ENCODE peak calls at places on chromosomes 11 and 22, in ten cellular contexts. One of them, this sample, is unnamed.

GRCh38 chr11:47987310-47987709 is 7.0 kb downstream of the PTPRJ start:
- DNase-seq in ovary: no peak
- DNase-seq in endodermal cell: no peak
- DNase-seq in effector memory CD4-positive, alpha-beta T cell: no peak
- DNase-seq in WERI-Rb-1: no peak
- DNase-seq in cardiac muscle cell: no peak
- DNase-seq in A549: peak; percentile 39
- DNase-seq in CD8-positive, alpha-beta T cell: no peak
- DNase-seq in substantia nigra: no peak
- DNase-seq in CD4-positive, CD25-positive, alpha-beta regulatory T cell: no peak
- DNase-seq in this sample: no peak

GRCh38 chr22:24592144-24592845 is 578 bp downstream of the LRRC75B start:
- DNase-seq in ovary: peak; percentile 65
- DNase-seq in endodermal cell: peak; percentile 79
- DNase-seq in effector memory CD4-positive, alpha-beta T cell: no peak
- DNase-seq in WERI-Rb-1: no peak
- DNase-seq in cardiac muscle cell: peak; percentile 28
- DNase-seq in A549: peak; percentile 32
- DNase-seq in CD8-positive, alpha-beta T cell: no peak
- DNase-seq in substantia nigra: no peak
- DNase-seq in CD4-positive, CD25-positive, alpha-beta regulatory T cell: peak; percentile 15
- DNase-seq in this sample: no peak

GRCh38 chr22:31950226-31950625 is 5.9 kb downstream of the YWHAH start:
- DNase-seq in ovary: no peak
- DNase-seq in endodermal cell: no peak
- DNase-seq in effector memory CD4-positive, alpha-beta T cell: no peak
- DNase-seq in WERI-Rb-1: no peak
- DNase-seq in cardiac muscle cell: no peak
- DNase-seq in A549: no peak
- DNase-seq in CD8-positive, alpha-beta T cell: no peak
- DNase-seq in substantia nigra: no peak
- DNase-seq in CD4-positive, CD25-positive, alpha-beta regulatory T cell: no peak
- DNase-seq in this sample: no peak

GRCh38 chr11:86211619-86212018 is 32.9 kb upstream of the EED start:
- DNase-seq in ovary: no peak
- DNase-seq in endodermal cell: no peak
- DNase-seq in effector memory CD4-positive, alpha-beta T cell: no peak
- DNase-seq in WERI-Rb-1: no peak
- DNase-seq in cardiac muscle cell: no peak
- DNase-seq in A549: no peak
- DNase-seq in CD8-positive, alpha-beta T cell: no peak
- DNase-seq in substantia nigra: no peak
- DNase-seq in CD4-positive, CD25-positive, alpha-beta regulatory T cell: no peak
- DNase-seq in this sample: no peak

GRCh38 chr11:2186669-2187266 is 15.2 kb upstream of the TH start:
- DNase-seq in ovary: no peak
- DNase-seq in endodermal cell: peak; percentile 82
- DNase-seq in effector memory CD4-positive, alpha-beta T cell: peak; percentile 12
- DNase-seq in WERI-Rb-1: peak; percentile 60
- DNase-seq in cardiac muscle cell: peak; percentile 30
- DNase-seq in A549: peak; percentile 76
- DNase-seq in CD8-positive, alpha-beta T cell: peak; percentile 65
- DNase-seq in substantia nigra: peak; percentile 15
- DNase-seq in CD4-positive, CD25-positive, alpha-beta regulatory T cell: peak; percentile 58
- DNase-seq in this sample: no peak

GRCh38 chr11:123196060-123196714 is 1.1 kb upstream of the CLMP start:
- DNase-seq in ovary: no peak
- DNase-seq in endodermal cell: peak; percentile 86
- DNase-seq in effector memory CD4-positive, alpha-beta T cell: no peak
- DNase-seq in WERI-Rb-1: no peak
- DNase-seq in cardiac muscle cell: no peak
- DNase-seq in A549: no peak
- DNase-seq in CD8-positive, alpha-beta T cell: no peak
- DNase-seq in substantia nigra: no peak
- DNase-seq in CD4-positive, CD25-positive, alpha-beta regulatory T cell: no peak
- DNase-seq in this sample: no peak

GRCh38 chr11:97894978-97895377 is 1125.8 kb upstream of the CNTN5 start:
- DNase-seq in ovary: no peak
- DNase-seq in endodermal cell: no peak
- DNase-seq in effector memory CD4-positive, alpha-beta T cell: no peak
- DNase-seq in WERI-Rb-1: no peak
- DNase-seq in cardiac muscle cell: no peak
- DNase-seq in A549: no peak
- DNase-seq in CD8-positive, alpha-beta T cell: no peak
- DNase-seq in substantia nigra: no peak
- DNase-seq in CD4-positive, CD25-positive, alpha-beta regulatory T cell: no peak
- DNase-seq in this sample: no peak

GRCh38 chr22:45441158-45441557 is 27.7 kb downstream of the RIBC2 start:
- DNase-seq in ovary: peak; percentile 73
- DNase-seq in endodermal cell: peak; percentile 86
- DNase-seq in effector memory CD4-positive, alpha-beta T cell: no peak
- DNase-seq in WERI-Rb-1: peak; percentile 84
- DNase-seq in cardiac muscle cell: peak; percentile 72
- DNase-seq in A549: peak; percentile 57
- DNase-seq in CD8-positive, alpha-beta T cell: no peak
- DNase-seq in substantia nigra: peak; percentile 21
- DNase-seq in CD4-positive, CD25-positive, alpha-beta regulatory T cell: peak; percentile 61
- DNase-seq in this sample: no peak

GRCh38 chr22:36562261-36562835 is 33.4 kb upstream of the EIF3D start:
- DNase-seq in ovary: no peak
- DNase-seq in endodermal cell: no peak
- DNase-seq in effector memory CD4-positive, alpha-beta T cell: no peak
- DNase-seq in WERI-Rb-1: no peak
- DNase-seq in cardiac muscle cell: peak; percentile 41
- DNase-seq in A549: peak; percentile 32
- DNase-seq in CD8-positive, alpha-beta T cell: no peak
- DNase-seq in substantia nigra: no peak
- DNase-seq in CD4-positive, CD25-positive, alpha-beta regulatory T cell: no peak
- DNase-seq in this sample: no peak

GRCh38 chr11:133966924-133967598 is 10.3 kb upstream of the IGSF9B start:
- DNase-seq in ovary: peak; percentile 42
- DNase-seq in endodermal cell: peak; percentile 90
- DNase-seq in effector memory CD4-positive, alpha-beta T cell: no peak
- DNase-seq in WERI-Rb-1: peak; percentile 77
- DNase-seq in cardiac muscle cell: peak; percentile 14
- DNase-seq in A549: peak; percentile 22
- DNase-seq in CD8-positive, alpha-beta T cell: peak; percentile 72
- DNase-seq in substantia nigra: peak; percentile 59
- DNase-seq in CD4-positive, CD25-positive, alpha-beta regulatory T cell: peak; percentile 67
- DNase-seq in this sample: peak; percentile 49

GRCh38 chr22:26489447-26490036 is 5.9 kb downstream of the SRRD start:
- DNase-seq in ovary: no peak
- DNase-seq in endodermal cell: no peak
- DNase-seq in effector memory CD4-positive, alpha-beta T cell: no peak
- DNase-seq in WERI-Rb-1: no peak
- DNase-seq in cardiac muscle cell: no peak
- DNase-seq in A549: no peak
- DNase-seq in CD8-positive, alpha-beta T cell: no peak
- DNase-seq in substantia nigra: no peak
- DNase-seq in CD4-positive, CD25-positive, alpha-beta regulatory T cell: no peak
- DNase-seq in this sample: no peak

GRCh38 chr22:26576026-26576680 is 13.8 kb downstream of the TPST2 start:
- DNase-seq in ovary: no peak
- DNase-seq in endodermal cell: no peak
- DNase-seq in effector memory CD4-positive, alpha-beta T cell: no peak
- DNase-seq in WERI-Rb-1: no peak
- DNase-seq in cardiac muscle cell: no peak
- DNase-seq in A549: no peak
- DNase-seq in CD8-positive, alpha-beta T cell: no peak
- DNase-seq in substantia nigra: no peak
- DNase-seq in CD4-positive, CD25-positive, alpha-beta regulatory T cell: no peak
- DNase-seq in this sample: no peak

GRCh38 chr22:16965083-16965482 is 42.9 kb downstream of the GAB4 start:
- DNase-seq in ovary: no peak
- DNase-seq in endodermal cell: no peak
- DNase-seq in effector memory CD4-positive, alpha-beta T cell: no peak
- DNase-seq in WERI-Rb-1: no peak
- DNase-seq in cardiac muscle cell: no peak
- DNase-seq in A549: no peak
- DNase-seq in CD8-positive, alpha-beta T cell: no peak
- DNase-seq in substantia nigra: no peak
- DNase-seq in CD4-positive, CD25-positive, alpha-beta regulatory T cell: no peak
- DNase-seq in this sample: no peak

DNA sequence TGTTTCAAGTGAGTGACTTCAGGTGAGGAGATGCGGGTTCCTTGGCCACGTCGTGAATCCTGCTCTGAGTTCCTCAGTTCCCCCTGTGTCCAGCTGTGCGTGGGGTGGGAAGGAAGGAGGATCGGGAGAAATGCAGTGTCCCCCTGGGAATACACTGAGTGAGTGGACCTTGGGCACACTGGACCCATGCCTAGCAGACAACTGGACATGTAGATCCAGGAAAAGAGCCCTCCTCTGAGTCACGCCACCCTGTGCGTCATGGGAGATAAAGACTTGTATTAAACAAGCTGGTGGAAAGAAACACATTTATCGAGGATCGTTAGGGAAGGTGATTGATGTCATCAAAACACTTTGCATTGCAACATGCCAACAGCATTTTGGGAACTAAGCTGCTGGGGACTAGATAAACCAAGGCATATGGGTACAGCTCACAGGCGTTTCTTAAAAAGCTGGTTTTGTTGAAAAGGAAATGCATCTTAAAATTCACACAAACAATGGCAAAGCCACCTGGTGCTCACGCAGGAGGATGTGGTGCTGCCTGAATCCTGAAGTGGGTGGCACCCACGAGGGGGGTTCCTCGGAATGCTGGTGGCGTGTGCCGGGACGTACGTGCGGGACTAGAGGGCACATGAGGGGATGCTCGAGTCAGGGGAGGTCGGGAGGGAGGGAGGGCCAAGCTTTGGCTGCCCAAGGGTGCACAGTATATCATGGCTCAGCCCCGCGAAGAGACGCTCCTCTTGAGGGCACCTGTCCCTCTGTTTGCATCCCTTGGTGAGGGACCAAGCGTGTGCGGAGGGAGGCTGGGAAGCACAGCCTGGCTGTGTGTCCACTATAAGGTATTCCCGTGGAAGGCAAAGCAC is 303.5 kb downstream of the TBC1D22A start:
- DNase-seq in ovary: no peak
- DNase-seq in endodermal cell: peak; percentile 26
- DNase-seq in effector memory CD4-positive, alpha-beta T cell: no peak
- DNase-seq in WERI-Rb-1: no peak
- DNase-seq in cardiac muscle cell: peak; percentile 88
- DNase-seq in A549: no peak
- DNase-seq in CD8-positive, alpha-beta T cell: no peak
- DNase-seq in substantia nigra: no peak
- DNase-seq in CD4-positive, CD25-positive, alpha-beta regulatory T cell: no peak
- DNase-seq in this sample: no peak
- H3K27ac ChIP-seq in ovary: no peak overlapping the region
- H3K27ac ChIP-seq in endodermal cell: no peak overlapping the region
- H3K27ac ChIP-seq in effector memory CD4-positive, alpha-beta T cell: no peak overlapping the region
- H3K27ac ChIP-seq in WERI-Rb-1: no peak overlapping the region
- H3K27ac ChIP-seq in cardiac muscle cell: no peak overlapping the region
- H3K27ac ChIP-seq in A549: no peak overlapping the region
- H3K27ac ChIP-seq in CD8-positive, alpha-beta T cell: no peak overlapping the region
- H3K27ac ChIP-seq in substantia nigra: no peak overlapping the region
- H3K27ac ChIP-seq in CD4-positive, CD25-positive, alpha-beta regulatory T cell: no peak overlapping the region
- H3K27ac ChIP-seq in this sample: no peak overlapping the region

DNA sequence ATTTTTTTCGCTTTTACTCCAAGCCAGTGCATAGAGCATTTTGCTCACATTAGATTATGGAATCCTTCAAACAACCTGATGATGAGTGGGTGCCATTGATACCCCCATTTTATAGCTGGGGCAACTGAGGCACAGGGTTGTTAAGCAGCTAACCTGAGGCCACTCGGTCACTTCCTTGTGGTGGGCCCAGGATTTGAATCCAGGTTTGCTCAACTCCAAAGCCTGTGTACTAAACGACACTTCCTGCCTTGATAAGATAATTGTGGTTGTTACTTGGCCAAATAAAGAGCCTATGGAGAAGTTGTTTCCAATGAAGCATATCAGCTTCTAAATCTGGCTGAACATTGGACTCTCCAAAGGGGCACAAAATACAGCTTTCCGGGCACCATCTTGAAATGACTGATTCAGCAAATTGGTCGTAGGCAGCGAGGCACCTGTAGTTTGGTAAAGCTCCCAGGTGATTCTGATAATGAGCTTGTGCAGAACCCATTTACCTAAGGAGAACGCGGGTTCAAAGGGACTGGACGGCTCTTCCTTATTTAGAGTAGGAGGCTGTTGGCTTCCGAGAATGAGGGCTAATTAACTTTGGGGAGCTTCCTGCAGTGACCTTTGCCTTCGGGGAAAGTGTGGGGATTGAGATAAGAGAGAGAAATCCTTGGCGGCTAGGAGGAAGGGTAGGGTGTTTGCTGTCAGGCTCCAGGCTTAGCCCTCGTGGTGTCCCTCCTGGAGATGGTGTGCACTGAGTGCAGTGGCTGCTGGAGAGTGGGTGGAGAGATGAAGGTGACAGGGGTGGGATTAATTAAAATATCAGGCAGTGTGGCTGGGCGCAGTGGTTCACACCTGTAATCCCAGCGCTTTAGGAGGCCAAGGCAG is 17.5 kb upstream of the EHF start:
- DNase-seq in ovary: no peak
- DNase-seq in endodermal cell: no peak
- DNase-seq in effector memory CD4-positive, alpha-beta T cell: no peak
- DNase-seq in WERI-Rb-1: no peak
- DNase-seq in cardiac muscle cell: peak; percentile 9
- DNase-seq in A549: no peak
- DNase-seq in CD8-positive, alpha-beta T cell: no peak
- DNase-seq in substantia nigra: no peak
- DNase-seq in CD4-positive, CD25-positive, alpha-beta regulatory T cell: no peak
- DNase-seq in this sample: no peak
- H3K27ac ChIP-seq in ovary: no peak overlapping the region
- H3K27ac ChIP-seq in endodermal cell: no peak overlapping the region
- H3K27ac ChIP-seq in effector memory CD4-positive, alpha-beta T cell: no peak overlapping the region
- H3K27ac ChIP-seq in WERI-Rb-1: no peak overlapping the region
- H3K27ac ChIP-seq in cardiac muscle cell: no peak overlapping the region
- H3K27ac ChIP-seq in A549: peak overlapping the region; percentile 99
- H3K27ac ChIP-seq in CD8-positive, alpha-beta T cell: no peak overlapping the region
- H3K27ac ChIP-seq in substantia nigra: no peak overlapping the region
- H3K27ac ChIP-seq in CD4-positive, CD25-positive, alpha-beta regulatory T cell: no peak overlapping the region
- H3K27ac ChIP-seq in this sample: no peak overlapping the region

DNA sequence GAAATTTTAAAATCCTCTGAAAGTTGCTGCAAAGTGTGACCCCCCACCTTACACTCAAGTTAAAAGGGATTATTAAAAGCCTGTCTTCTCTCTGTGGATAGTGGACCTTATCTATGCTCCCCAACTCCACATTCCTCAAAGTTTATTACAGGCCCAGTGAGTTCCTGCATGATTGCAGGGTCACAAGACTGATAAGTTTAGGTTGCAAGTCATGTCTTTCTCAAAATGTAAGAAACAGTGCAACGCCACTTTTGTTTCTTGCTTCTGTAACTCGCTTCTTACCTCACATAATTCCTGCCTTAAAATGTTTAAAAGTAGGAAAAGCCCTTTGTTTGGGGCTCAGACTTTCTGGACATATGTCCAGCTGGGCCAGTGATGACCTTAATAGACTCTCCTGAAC is 38.4 kb upstream of the GLYAT start:
- DNase-seq in ovary: no peak
- DNase-seq in endodermal cell: no peak
- DNase-seq in effector memory CD4-positive, alpha-beta T cell: no peak
- DNase-seq in WERI-Rb-1: no peak
- DNase-seq in cardiac muscle cell: no peak
- DNase-seq in A549: no peak
- DNase-seq in CD8-positive, alpha-beta T cell: no peak
- DNase-seq in substantia nigra: no peak
- DNase-seq in CD4-positive, CD25-positive, alpha-beta regulatory T cell: no peak
- DNase-seq in this sample: no peak
- H3K27ac ChIP-seq in ovary: no peak overlapping the region
- H3K27ac ChIP-seq in endodermal cell: no peak overlapping the region
- H3K27ac ChIP-seq in effector memory CD4-positive, alpha-beta T cell: no peak overlapping the region
- H3K27ac ChIP-seq in WERI-Rb-1: no peak overlapping the region
- H3K27ac ChIP-seq in cardiac muscle cell: no peak overlapping the region
- H3K27ac ChIP-seq in A549: no peak overlapping the region
- H3K27ac ChIP-seq in CD8-positive, alpha-beta T cell: no peak overlapping the region
- H3K27ac ChIP-seq in substantia nigra: no peak overlapping the region
- H3K27ac ChIP-seq in CD4-positive, CD25-positive, alpha-beta regulatory T cell: no peak overlapping the region
- H3K27ac ChIP-seq in this sample: no peak overlapping the region

GRCh38 chr11:103633037-103633788 is 403.2 kb upstream of the DDI1 start:
- DNase-seq in ovary: no peak
- DNase-seq in endodermal cell: no peak
- DNase-seq in effector memory CD4-positive, alpha-beta T cell: no peak
- DNase-seq in WERI-Rb-1: no peak
- DNase-seq in cardiac muscle cell: peak; percentile 86
- DNase-seq in A549: no peak
- DNase-seq in CD8-positive, alpha-beta T cell: no peak
- DNase-seq in substantia nigra: no peak
- DNase-seq in CD4-positive, CD25-positive, alpha-beta regulatory T cell: no peak
- DNase-seq in this sample: no peak
- H3K27ac ChIP-seq in ovary: no peak overlapping the region
- H3K27ac ChIP-seq in endodermal cell: peak overlapping the region; percentile 47
- H3K27ac ChIP-seq in effector memory CD4-positive, alpha-beta T cell: no peak overlapping the region
- H3K27ac ChIP-seq in WERI-Rb-1: no peak overlapping the region
- H3K27ac ChIP-seq in cardiac muscle cell: no peak overlapping the region
- H3K27ac ChIP-seq in A549: peak overlapping the region; percentile 76
- H3K27ac ChIP-seq in CD8-positive, alpha-beta T cell: no peak overlapping the region
- H3K27ac ChIP-seq in substantia nigra: no peak overlapping the region
- H3K27ac ChIP-seq in CD4-positive, CD25-positive, alpha-beta regulatory T cell: no peak overlapping the region
- H3K27ac ChIP-seq in this sample: no peak overlapping the region